ENCODE peak calls at places on chromosome 5, in seven cellular contexts. E is Panc1; U is CD8-positive, alpha-beta T cell; F is heart left ventricle; C is endodermal cell; P is uterus; N is kidney epithelial cell. V is an unnamed sample.
A peak's percentile ranks its signal among the peaks of the same experiment; 100 is the strongest.

GRCh38 chr5:126043684-126044083 is 379.5 kb upstream of the GRAMD2B start:
- DNase-seq in E (no peak), U (no peak), F (no peak), C (no peak), P (no peak), N (no peak), V (no peak)

GRCh38 chr5:19258686-19259085 is 729.3 kb downstream of the CDH18 start:
- DNase-seq in E (no peak), U (no peak), F (no peak), C (no peak), P (no peak), N (no peak), V (no peak)

GRCh38 chr5:135990518-135991240 is 35.9 kb upstream of the LECT2 start:
- DNase-seq in E (no peak), U (no peak), F (peak; percentile 48), C (peak; percentile 38), P (no peak), N (no peak), V (no peak)

GRCh38 chr5:34928267-34928666 is 1.1 kb upstream of the DNAJC21 start:
- DNase-seq in E (no peak), U (no peak), F (no peak), C (no peak), P (no peak), N (no peak), V (no peak)

GRCh38 chr5:127061956-127062355 is 11.3 kb downstream of the C5orf63 start:
- DNase-seq in E (no peak), U (no peak), F (no peak), C (no peak), P (no peak), N (no peak), V (no peak)

GRCh38 chr5:103347729-103348128 is 89.2 kb downstream of the MACIR start:
- DNase-seq in E (no peak), U (no peak), F (no peak), C (peak; percentile 62), P (no peak), N (no peak), V (no peak)

GRCh38 chr5:64958757-64959391 is 190.1 kb downstream of the CWC27 start:
- DNase-seq in E (no peak), U (no peak), F (no peak), C (no peak), P (no peak), N (no peak), V (peak; percentile 39)

GRCh38 chr5:179475956-179476355 is 74.4 kb upstream of the RUFY1 start:
- DNase-seq in E (no peak), U (no peak), F (no peak), C (no peak), P (no peak), N (no peak), V (no peak)

DNA sequence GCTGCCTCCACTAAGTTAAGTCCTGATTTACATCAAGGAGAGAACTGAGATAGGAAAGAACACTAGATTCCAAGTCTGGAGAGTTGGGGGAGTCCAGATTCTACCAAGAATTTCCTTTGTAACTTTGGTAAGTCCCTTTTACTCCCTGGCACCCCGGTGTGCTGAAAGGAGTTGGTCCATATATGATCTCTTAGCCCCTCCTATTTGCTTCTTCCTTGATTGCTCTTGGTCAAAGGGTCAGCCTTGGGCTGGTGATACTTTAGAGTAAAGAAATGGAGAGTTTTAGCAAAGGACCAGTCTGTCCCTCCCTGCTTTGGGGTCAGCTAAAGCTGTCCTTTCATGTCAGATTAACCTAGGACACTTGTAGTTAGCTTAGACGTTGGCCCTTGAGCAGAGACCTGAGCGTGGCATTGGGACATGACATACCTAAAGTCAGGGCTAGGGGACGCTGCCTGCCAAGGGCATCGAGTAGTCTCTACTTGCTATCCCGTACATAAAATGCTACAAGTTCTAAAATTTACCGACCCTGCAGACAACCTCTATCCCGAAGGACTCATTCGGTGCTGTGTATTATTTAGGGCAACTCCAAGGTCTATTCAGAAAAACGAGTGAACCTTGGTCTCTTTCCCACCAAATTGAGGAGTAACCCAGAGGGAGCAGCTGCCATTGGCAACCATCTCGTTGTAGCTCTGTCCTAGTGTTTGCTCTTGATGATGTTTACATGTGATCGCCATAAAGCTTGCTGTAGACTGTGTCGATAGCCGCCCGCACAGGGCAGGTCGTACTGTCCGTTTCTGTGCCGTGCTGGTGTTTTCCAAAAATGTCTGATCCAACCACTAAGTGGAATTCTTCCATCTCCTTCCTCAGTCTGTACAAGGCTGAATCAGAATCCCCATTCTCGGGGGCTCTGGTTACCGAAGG is 94.3 kb downstream of the PDE6A start:
- DNase-seq in E (no peak), U (no peak), F (no peak), C (no peak), P (no peak), N (no peak), V (no peak)
- TF ChIP-seq CTCF in E (no peak), U (no peak), F (no peak), C (peak; percentile 45), P (no peak), N (no peak), V (no peak)

GRCh38 chr5:176915906-176916305 is 16.8 kb upstream of the HK3 start:
- DNase-seq in E (no peak), U (no peak), F (no peak), C (no peak), P (no peak), N (no peak), V (no peak)

GRCh38 chr5:176921669-176922196 is 22.6 kb upstream of the HK3 start:
- DNase-seq in E (no peak), U (no peak), F (no peak), C (no peak), P (no peak), N (no peak), V (peak; percentile 26)

GRCh38 chr5:176922817-176923216 is 23.7 kb upstream of the HK3 start:
- DNase-seq in E (no peak), U (no peak), F (no peak), C (no peak), P (no peak), N (no peak), V (no peak)

GRCh38 chr5:176916337-176916736 is 17.2 kb upstream of the HK3 start:
- DNase-seq in E (no peak), U (no peak), F (no peak), C (no peak), P (no peak), N (no peak), V (no peak)

DNA sequence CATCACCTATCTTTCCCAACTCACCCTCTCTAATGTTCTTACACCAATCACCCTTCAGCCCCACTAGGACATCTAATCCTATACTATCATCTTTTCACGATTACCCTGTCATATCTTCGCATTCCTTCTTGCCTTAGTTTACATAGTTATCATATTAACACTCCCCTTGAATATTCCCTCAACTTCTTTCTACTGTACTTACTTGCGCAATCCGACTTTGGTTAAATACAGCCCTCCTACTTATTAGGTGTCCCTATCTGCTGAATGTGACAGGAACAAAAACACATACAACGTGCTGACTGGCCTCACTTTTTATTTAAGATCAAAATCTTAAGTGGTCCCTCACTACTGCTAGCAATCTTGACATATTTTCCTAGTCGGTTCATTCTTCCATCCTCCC is 19.5 kb upstream of the HK3 start:
- DNase-seq in E (no peak), U (no peak), F (no peak), C (no peak), P (no peak), N (no peak), V (no peak)
- H3K4me3 ChIP-seq in E (no peak overlapping the region), U (no peak overlapping the region), F (no peak overlapping the region), C (no peak overlapping the region), P (no peak overlapping the region), N (no peak overlapping the region), V (no peak overlapping the region)

GRCh38 chr5:177471610-177472356 is 1.7 kb downstream of the DBN1 start:
- DNase-seq in E (no peak), U (no peak), F (peak; percentile 82), C (peak; percentile 60), P (peak; percentile 56), N (no peak), V (no peak)

GRCh38 chr5:177469061-177469628 is 4.3 kb downstream of the DBN1 start:
- DNase-seq in E (no peak), U (no peak), F (peak; percentile 79), C (peak; percentile 91), P (no peak), N (no peak), V (no peak)

GRCh38 chr5:177469750-177470525 is 3.5 kb downstream of the DBN1 start:
- DNase-seq in E (no peak), U (no peak), F (no peak), C (no peak), P (no peak), N (no peak), V (no peak)

GRCh38 chr5:177472460-177473441 is 683 bp downstream of the DBN1 start:
- DNase-seq in E (no peak), U (peak; percentile 33), F (no peak), C (peak; percentile 75), P (peak; percentile 58), N (no peak), V (no peak)

DNA sequence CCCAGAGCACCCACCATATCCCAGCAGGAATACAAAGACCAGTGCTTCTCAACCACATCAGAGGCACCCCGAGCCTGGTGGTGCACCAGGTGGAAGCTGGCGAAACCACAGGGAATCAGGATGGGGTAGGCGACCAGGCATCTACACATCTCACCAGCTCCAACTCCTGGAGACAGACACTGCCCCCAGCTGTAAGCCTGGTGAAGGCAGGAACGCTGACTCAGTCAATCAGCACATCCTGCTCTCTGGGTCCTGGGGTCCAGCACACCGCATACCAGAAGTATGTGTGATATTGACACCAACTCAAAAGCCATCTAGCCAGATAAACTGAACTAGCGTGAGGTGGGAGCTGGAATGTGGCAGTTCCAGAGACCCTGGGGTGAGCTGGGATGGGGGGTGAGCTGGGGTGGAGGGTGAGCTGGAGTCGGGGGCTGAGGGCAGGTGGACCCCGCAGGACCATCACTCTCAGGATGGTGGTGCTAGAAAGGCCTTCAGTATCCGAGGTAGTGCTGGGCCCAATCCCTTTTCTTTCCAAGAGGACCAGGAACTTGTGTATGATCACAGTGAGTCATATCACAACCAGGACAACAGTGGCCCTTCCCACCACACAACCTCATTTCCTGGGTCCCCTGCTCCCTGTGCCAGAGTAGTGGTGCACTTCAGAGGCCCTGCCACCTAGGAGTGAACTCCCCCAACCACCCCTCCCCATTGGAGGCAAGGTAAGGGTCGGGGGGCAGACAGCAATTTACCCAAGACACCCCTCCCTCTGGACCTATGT is 2.5 kb downstream of the DBN1 start:
- DNase-seq in E (no peak), U (no peak), F (no peak), C (peak; percentile 67), P (peak; percentile 13), N (no peak), V (no peak)
- TF ChIP-seq CTCF in E (no peak), U (no peak), F (no peak), C (no peak), P (no peak), N (no peak), V (no peak)

GRCh38 chr5:140342287-140342686 is 4.1 kb downstream of the HBEGF start:
- DNase-seq in E (no peak), U (no peak), F (no peak), C (no peak), P (no peak), N (no peak), V (no peak)

GRCh38 chr5:140340605-140341004 is 5.8 kb downstream of the HBEGF start:
- DNase-seq in E (no peak), U (no peak), F (no peak), C (no peak), P (no peak), N (no peak), V (no peak)

GRCh38 chr5:140341591-140341990 is 4.8 kb downstream of the HBEGF start:
- DNase-seq in E (no peak), U (no peak), F (peak; percentile 84), C (no peak), P (peak; percentile 32), N (no peak), V (no peak)

GRCh38 chr5:140344683-140345423 is 1.6 kb downstream of the HBEGF start:
- DNase-seq in E (no peak), U (no peak), F (no peak), C (peak; percentile 69), P (no peak), N (no peak), V (no peak)

GRCh38 chr5:140342896-140343295 is 3.5 kb downstream of the HBEGF start:
- DNase-seq in E (no peak), U (no peak), F (no peak), C (no peak), P (no peak), N (no peak), V (no peak)
- H3K4me3 ChIP-seq in E (no peak overlapping the region), U (no peak overlapping the region), F (peak overlapping the region; percentile 14), C (no peak overlapping the region), P (no peak overlapping the region), N (no peak overlapping the region), V (no peak overlapping the region)